ENCODE peak calls at places on chromosomes 12 and 14, in ten cellular contexts. Z is suprapubic skin, I is K562, C is GM12878, W is HCT116, K is HepG2, T is prostate gland, Y is breast epithelium, B is spleen, P is H1. H is an unnamed sample.

GRCh38 chr12:15336772-15337553 is 14.7 kb downstream of the PTPRO start:
- DNase-seq in B (no peak), K (no peak), W (no peak), Y (no peak), Z (no peak), P (no peak), I (no peak), T (no peak), C (no peak), H (no peak)

GRCh38 chr12:54680374-54680773 is 32.2 kb upstream of the DCD start:
- DNase-seq in C (no peak), Y (no peak), Z (no peak), W (peak), P (peak), T (no peak), I (peak), K (peak), B (no peak), H (no peak)

GRCh38 chr12:126038434-126038833 is 973.2 kb downstream of the AACS start:
- DNase-seq in P (no peak), Y (no peak), W (no peak), T (no peak), I (no peak), B (no peak), K (no peak), C (no peak), Z (no peak), H (no peak)

GRCh38 chr14:90697577-90698206 is 118.5 kb downstream of the TTC7B start:
- DNase-seq in T (peak), B (peak), Y (peak), W (peak), Z (peak), I (peak), K (peak), C (no peak), P (peak), H (peak)

GRCh38 chr14:81406863-81407262 is 6.7 kb upstream of the STON2 start:
- DNase-seq in T (no peak), P (no peak), W (no peak), K (peak), Y (peak), C (no peak), I (no peak), Z (no peak), B (no peak), H (no peak)

GRCh38 chr12:30296486-30296885 is 399.2 kb downstream of the IPO8 start:
- DNase-seq in T (no peak), B (no peak), Z (no peak), Y (no peak), K (no peak), P (no peak), I (no peak), W (no peak), C (no peak), H (no peak)

GRCh38 chr12:116067892-116068291 is 209.6 kb downstream of the MED13L start:
- DNase-seq in P (no peak), I (no peak), K (peak), C (no peak), B (no peak), Y (no peak), W (no peak), T (no peak), Z (no peak), H (no peak)

GRCh38 chr14:48936352-48936751 is 649.8 kb downstream of the RPS29 start:
- DNase-seq in Z (no peak), Y (no peak), K (no peak), I (no peak), W (no peak), C (no peak), T (no peak), B (no peak), P (no peak), H (peak)

GRCh38 chr14:74038015-74038859 is 19.1 kb downstream of the BBOF1 start:
- DNase-seq in W (no peak), Z (no peak), C (no peak), P (no peak), B (no peak), I (peak), T (no peak), Y (no peak), K (peak), H (no peak)

GRCh38 chr12:25764892-25765291 is 193.6 kb upstream of the RASSF8 start:
- DNase-seq in B (no peak), P (no peak), Z (no peak), I (no peak), C (no peak), W (no peak), T (no peak), K (no peak), Y (no peak), H (no peak)

GRCh38 chr12:129893691-129894090 is 10.1 kb downstream of the TMEM132D start:
- DNase-seq in C (no peak), I (no peak), W (no peak), Z (no peak), P (peak), B (no peak), Y (no peak), T (no peak), K (no peak), H (no peak)

GRCh38 chr12:124517260-124518050 is 50.0 kb downstream of the NCOR2 start:
- DNase-seq in C (no peak), W (no peak), I (no peak), K (no peak), P (no peak), Y (peak), T (peak), Z (peak), B (no peak), H (peak)

GRCh38 chr14:89236846-89237245 is 180.2 kb downstream of the FOXN3 start:
- DNase-seq in Z (no peak), C (no peak), W (no peak), B (no peak), T (no peak), I (no peak), P (no peak), Y (no peak), K (no peak), H (no peak)

GRCh38 chr12:119940881-119941280 is 48.2 kb upstream of the BICDL1 start:
- DNase-seq in Y (no peak), P (no peak), Z (no peak), B (peak), C (no peak), I (no peak), K (peak), W (peak), T (no peak), H (no peak)

GRCh38 chr12:76080729-76081415 is 3.6 kb downstream of the NAP1L1 start:
- DNase-seq in Z (no peak), K (peak), Y (no peak), W (no peak), I (no peak), C (no peak), P (no peak), B (no peak), T (no peak), H (no peak)

GRCh38 chr12:70002097-70002911 is 177.3 kb downstream of the MYRFL start:
- DNase-seq in I (no peak), K (no peak), Y (no peak), W (no peak), T (no peak), Z (no peak), P (no peak), B (no peak), C (no peak), H (peak)

GRCh38 chr12:96108321-96108720 is 72.9 kb upstream of the LTA4H start:
- DNase-seq in W (no peak), K (no peak), Z (no peak), P (no peak), Y (no peak), B (peak), C (no peak), I (no peak), T (no peak), H (peak)

GRCh38 chr14:49467091-49467490 is 119.1 kb downstream of the RPS29 start:
- DNase-seq in I (no peak), B (no peak), P (no peak), Z (no peak), K (no peak), T (no peak), Y (no peak), W (no peak), C (no peak), H (no peak)

GRCh38 chr12:110107369-110108281 is 16.5 kb upstream of the IFT81 start:
- DNase-seq in Z (no peak), K (peak), C (no peak), W (no peak), I (no peak), B (no peak), T (no peak), Y (peak), P (no peak), H (peak)

GRCh38 chr12:68321140-68321539 is 11.0 kb downstream of the MDM1 start:
- DNase-seq in I (no peak), K (no peak), Y (no peak), Z (no peak), T (no peak), C (no peak), P (no peak), W (no peak), B (no peak), H (no peak)

DNA sequence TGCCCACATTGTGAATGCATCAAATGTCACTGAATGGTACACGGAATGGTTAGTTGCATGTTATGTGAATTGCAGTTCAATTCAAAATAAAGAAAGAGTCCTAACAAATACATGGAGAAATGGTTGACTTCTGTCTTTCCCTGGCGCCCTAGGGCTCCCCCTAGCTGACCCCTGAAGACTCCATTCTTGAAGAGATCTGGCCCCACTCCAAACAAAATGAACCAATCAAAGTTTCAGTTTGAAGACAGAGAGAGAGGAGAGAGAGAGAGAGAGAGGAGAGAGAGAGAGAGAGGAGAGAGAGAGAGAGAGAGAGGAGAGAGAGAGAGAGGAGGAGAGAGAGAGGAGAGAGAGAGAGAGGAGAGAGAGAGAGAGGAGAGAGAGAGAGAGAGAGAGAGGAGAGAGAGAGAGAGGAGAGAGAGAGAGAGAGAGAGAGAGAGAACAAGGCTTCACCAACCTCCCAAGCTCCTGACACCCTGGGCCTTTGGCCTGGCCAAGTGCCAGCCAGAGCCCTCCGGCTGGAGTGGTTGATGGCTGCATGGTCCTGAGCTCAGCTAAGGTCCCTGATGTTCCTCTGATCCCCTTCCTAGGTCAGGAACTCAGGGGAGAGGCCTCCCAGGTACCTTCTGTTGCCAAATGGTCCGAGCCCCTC is 188.7 kb downstream of the ESRRB start:
- DNase-seq in B (no peak), W (peak), K (no peak), T (no peak), C (no peak), P (no peak), Y (no peak), Z (no peak), I (peak), H (no peak)
- TF ChIP-seq CTCF in B (no peak), W (peak), K (no peak), T (no peak), C (peak), P (peak), Y (no peak), Z (no peak), I (peak), H (no peak)

GRCh38 chr12:2461645-2462044 is 333.1 kb upstream of the FKBP4 start:
- DNase-seq in I (no peak), B (no peak), K (no peak), P (no peak), C (no peak), W (no peak), T (no peak), Z (no peak), Y (no peak), H (peak)
- TF ChIP-seq POLR2A in I (no peak), B (no peak), K (no peak), P (no peak), C (no peak), W (no peak), T (no peak), Z (no peak), Y (no peak), H (no peak)

DNA sequence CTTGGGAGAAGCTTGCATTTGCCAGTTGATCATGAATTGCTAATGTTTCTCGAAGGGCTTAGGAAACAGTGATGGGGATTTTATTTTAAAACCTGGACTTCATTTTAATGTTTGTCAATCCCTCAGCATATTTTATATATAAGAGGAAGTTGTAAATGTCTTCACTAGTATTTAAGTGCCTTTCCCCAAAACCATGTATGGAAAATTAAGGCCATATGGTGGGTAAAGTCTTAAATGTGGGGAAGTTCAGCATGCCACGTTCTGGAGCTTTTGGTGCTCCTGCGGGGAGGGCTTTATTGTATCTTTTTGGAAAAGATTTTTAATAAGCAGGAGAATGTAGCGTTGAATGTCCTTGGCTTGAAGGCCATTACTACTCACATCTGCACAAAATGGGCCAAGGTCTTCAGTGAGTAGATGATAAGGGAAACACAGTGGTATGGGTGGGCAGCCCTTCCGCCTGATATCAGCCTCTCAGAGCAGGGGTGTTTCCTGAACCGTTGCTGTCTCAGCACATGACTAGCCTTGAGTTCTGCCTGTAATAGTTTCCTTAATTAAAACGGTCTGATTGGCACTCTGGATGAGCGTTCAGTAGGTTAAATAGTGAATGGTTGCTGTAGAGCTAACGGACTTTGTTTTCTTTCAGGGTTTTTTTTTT is 511.5 kb downstream of the PCNX1 start:
- DNase-seq in I (no peak), Y (no peak), T (no peak), K (no peak), P (no peak), C (no peak), B (no peak), W (no peak), Z (no peak), H (no peak)
- TF ChIP-seq POLR2AphosphoS5 in I (no peak), Y (no peak), T (no peak), K (no peak), P (no peak), C (no peak), B (peak), W (no peak), Z (no peak), H (no peak)

GRCh38 chr12:2765052-2765451 is 29.7 kb upstream of the FKBP4 start:
- DNase-seq in Y (no peak), Z (no peak), K (no peak), I (no peak), C (no peak), P (no peak), W (no peak), B (no peak), T (no peak), H (no peak)
- TF ChIP-seq CTCF in Y (no peak), Z (no peak), K (no peak), I (no peak), C (no peak), P (no peak), W (no peak), B (no peak), T (no peak), H (no peak)

GRCh38 chr14:102524451-102525212 is 15.1 kb upstream of the ANKRD9 start:
- DNase-seq in P (peak), Z (peak), I (peak), Y (peak), T (peak), W (peak), K (peak), B (peak), C (peak), H (peak)
- TF ChIP-seq POLR2A in P (no peak), Z (no peak), I (peak), Y (no peak), T (peak), W (peak), K (peak), B (no peak), C (peak), H (peak)

DNA sequence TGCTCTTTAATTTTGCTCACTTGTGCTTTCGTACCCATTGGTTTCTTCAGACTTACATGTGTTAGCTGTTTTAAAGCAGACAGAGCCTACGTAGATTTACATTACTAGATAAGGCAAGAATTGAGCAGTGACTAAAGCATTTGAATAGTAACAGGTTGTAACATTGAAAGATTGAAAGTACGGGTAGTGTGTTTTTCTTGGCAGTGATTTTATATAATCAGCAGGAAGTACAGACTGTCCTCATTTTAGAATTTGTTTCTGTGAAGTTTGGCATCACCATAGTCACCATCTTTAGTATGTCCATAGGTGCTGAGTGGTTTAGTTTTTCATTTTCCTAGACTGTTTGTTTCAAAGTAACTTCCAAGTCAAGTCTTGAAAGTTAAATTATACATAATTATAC is 14.0 kb downstream of the RTRAF start:
- DNase-seq in B (no peak), C (no peak), K (no peak), P (no peak), Y (no peak), I (no peak), W (no peak), T (no peak), Z (no peak), H (no peak)
- TF ChIP-seq POLR2AphosphoS5 in B (no peak), C (no peak), K (no peak), P (no peak), Y (no peak), I (no peak), W (no peak), T (peak), Z (no peak), H (peak)

GRCh38 chr12:107992870-107993451 is 136.1 kb upstream of the WSCD2 start:
- DNase-seq in C (peak), T (no peak), Y (no peak), I (peak), Z (no peak), W (peak), B (no peak), P (peak), K (peak), H (no peak)
- TF ChIP-seq CTCF in C (peak), T (no peak), Y (no peak), I (peak), Z (peak), W (peak), B (peak), P (peak), K (peak), H (no peak)

GRCh38 chr14:60248697-60249314 is at the start of gene PPM1A:
- DNase-seq in B (peak), C (peak), P (peak), T (peak), W (peak), Z (peak), Y (peak), I (peak), K (peak), H (peak)
- TF ChIP-seq POLR2A in B (peak), C (peak), P (peak), T (peak), W (peak), Z (peak), Y (peak), I (peak), K (peak), H (peak)

GRCh38 chr12:111754671-111755070 is 12.1 kb upstream of the ALDH2 start:
- DNase-seq in T (no peak), Z (no peak), W (no peak), I (no peak), K (no peak), C (no peak), Y (no peak), B (no peak), P (no peak), H (no peak)

GRCh38 chr12:111756196-111756595 is 10.5 kb upstream of the ALDH2 start:
- DNase-seq in I (no peak), P (no peak), K (no peak), Z (no peak), W (no peak), T (no peak), C (no peak), B (no peak), Y (no peak), H (no peak)

GRCh38 chr12:111749391-111749790 is 17.3 kb upstream of the ALDH2 start:
- DNase-seq in W (no peak), Y (no peak), Z (no peak), T (no peak), B (no peak), K (no peak), I (no peak), P (no peak), C (no peak), H (no peak)

GRCh38 chr12:111756681-111757080 is 10.1 kb upstream of the ALDH2 start:
- DNase-seq in C (no peak), T (no peak), Z (no peak), K (no peak), I (no peak), W (no peak), P (no peak), Y (no peak), B (no peak), H (no peak)

DNA sequence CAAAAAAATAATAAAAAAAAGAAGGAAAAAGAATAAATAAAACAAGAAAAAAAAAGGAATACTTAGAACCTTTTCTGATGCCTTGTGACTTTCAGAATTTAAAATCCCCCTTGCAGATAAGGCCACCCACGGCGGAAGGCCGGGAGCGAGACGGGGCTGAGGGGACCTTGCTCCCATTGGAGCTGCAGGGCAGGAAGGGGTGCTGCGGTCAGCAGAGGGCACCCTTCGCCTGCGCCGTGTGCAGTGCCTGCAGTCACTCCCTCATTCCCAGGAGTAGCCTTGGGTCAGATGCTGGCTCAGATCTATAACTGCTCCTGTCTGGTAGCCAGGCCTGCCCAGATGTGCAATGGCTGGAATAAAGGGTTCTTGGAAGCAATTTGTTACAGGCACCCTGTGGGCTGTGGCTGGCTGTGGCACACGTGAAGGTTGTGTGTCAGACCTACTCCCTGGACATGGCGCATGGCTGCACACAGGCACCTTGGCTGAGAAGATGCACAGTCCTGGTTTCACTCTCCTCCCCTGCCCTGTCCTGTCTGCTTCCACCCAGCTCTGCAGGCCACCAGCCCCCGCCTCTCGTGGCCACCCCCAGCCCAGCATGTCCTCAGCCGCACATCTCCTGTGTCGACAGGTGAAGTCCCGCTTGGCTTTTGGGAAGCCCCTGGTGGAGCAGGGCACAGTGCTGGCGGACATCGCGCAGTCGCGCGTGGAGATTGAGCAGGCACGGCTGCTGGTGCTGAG is 13.4 kb upstream of the ALDH2 start:
- DNase-seq in B (peak), C (no peak), T (peak), Z (no peak), K (peak), Y (no peak), W (peak), I (peak), P (peak), H (peak)
- TF ChIP-seq POLR2AphosphoS5 in B (peak), C (no peak), T (peak), Z (no peak), K (no peak), Y (no peak), W (no peak), I (no peak), P (no peak), H (peak)